ENCODE peak calls at places on chromosomes 3 and 15, in five cellular contexts. E is ovary, J is transverse colon, A is A549, K is esophagus muscularis mucosa. T is an unnamed sample.

GRCh38 chr3:181913254-181913653 is 201.5 kb downstream of the SOX2 start:
- DNase-seq in K (no peak), A (peak; percentile 4), E (no peak), J (no peak), T (no peak)

GRCh38 chr3:177197934-177198484 is 727 bp upstream of the TBL1XR1 start:
- DNase-seq in K (no peak), E (no peak), A (peak; percentile 39), J (no peak), T (no peak)

GRCh38 chr3:14256046-14256445 is 77.4 kb downstream of the LSM3 start:
- DNase-seq in J (no peak), A (no peak), K (no peak), E (no peak), T (no peak)

GRCh38 chr3:12191559-12191958 is 32.8 kb upstream of the TIMP4 start:
- DNase-seq in E (no peak), J (no peak), A (no peak), K (peak; percentile 42), T (no peak)

GRCh38 chr3:188431553-188431952 is 277.6 kb downstream of the LPP start:
- DNase-seq in J (no peak), K (no peak), A (peak; percentile 65), E (no peak), T (no peak)

GRCh38 chr15:67805008-67805681 is 20.2 kb upstream of the SKOR1 start:
- DNase-seq in E (no peak), K (no peak), J (no peak), A (no peak), T (no peak)

GRCh38 chr3:42257007-42257406 is 9.0 kb downstream of the CCK start:
- DNase-seq in E (no peak), K (no peak), J (no peak), A (no peak), T (no peak)

GRCh38 chr3:14424711-14425573 is 22.5 kb downstream of the SLC6A6 start:
- DNase-seq in E (no peak), K (no peak), J (peak; percentile 45), A (no peak), T (peak; percentile 82)

GRCh38 chr3:122350814-122351418 is 25.9 kb downstream of the CSTA start:
- DNase-seq in K (peak; percentile 5), A (no peak), E (no peak), J (peak; percentile 46), T (no peak)

GRCh38 chr3:39531681-39532080 is 64.2 kb downstream of the MOBP start:
- DNase-seq in E (no peak), K (no peak), A (peak; percentile 64), J (no peak), T (no peak)

GRCh38 chr3:178320481-178321352 is 215.5 kb upstream of the KCNMB2 start:
- DNase-seq in K (no peak), E (peak; percentile 45), J (no peak), A (no peak), T (no peak)

GRCh38 chr3:72892081-72892763 is 4.4 kb downstream of the GXYLT2 start:
- DNase-seq in A (no peak), J (peak; percentile 27), K (no peak), E (peak; percentile 45), T (no peak)

GRCh38 chr15:45980376-45980775 is 345.5 kb downstream of the SQOR start:
- DNase-seq in J (no peak), K (no peak), E (no peak), A (no peak), T (no peak)

GRCh38 chr3:15634671-15635661 is 33.4 kb downstream of the BTD start:
- DNase-seq in E (peak; percentile 69), A (no peak), K (no peak), J (peak; percentile 28), T (no peak)

GRCh38 chr3:101151286-101151901 is 158.2 kb upstream of the ABI3BP start:
- DNase-seq in A (no peak), K (no peak), J (no peak), E (no peak), T (no peak)

GRCh38 chr3:173584834-173585831 is 187.6 kb downstream of the NLGN1 start:
- DNase-seq in A (peak; percentile 1), K (no peak), J (peak; percentile 8), E (peak; percentile 42), T (peak; percentile 45)

GRCh38 chr3:132445812-132446211 is 28.5 kb downstream of the DNAJC13 start:
- DNase-seq in K (no peak), J (no peak), A (peak; percentile 7), E (no peak), T (no peak)

GRCh38 chr3:108985844-108986243 is 32.2 kb upstream of the GUCA1C start:
- DNase-seq in J (no peak), K (no peak), E (no peak), A (no peak), T (no peak)

GRCh38 chr3:55476515-55476914 is 10.6 kb downstream of the WNT5A start:
- DNase-seq in K (no peak), E (no peak), J (no peak), A (no peak), T (no peak)

GRCh38 chr3:60268123-60268522 is 983.1 kb downstream of the FHIT start:
- DNase-seq in A (no peak), J (no peak), E (no peak), K (no peak), T (no peak)

GRCh38 chr3:42165211-42165610 is 74.1 kb downstream of the TRAK1 start:
- DNase-seq in A (no peak), K (no peak), J (no peak), E (no peak), T (no peak)

GRCh38 chr3:126317029-126317996 is 39.9 kb downstream of the KLF15 start:
- DNase-seq in K (peak; percentile 70), E (no peak), A (no peak), J (no peak), T (no peak)

GRCh38 chr15:91472316-91472756 is 372.3 kb downstream of the SV2B start:
- DNase-seq in A (no peak), E (no peak), J (no peak), K (no peak), T (no peak)
- TF ChIP-seq EP300 in A (no peak), E (no peak), J (no peak), K (no peak), T (no peak)

DNA sequence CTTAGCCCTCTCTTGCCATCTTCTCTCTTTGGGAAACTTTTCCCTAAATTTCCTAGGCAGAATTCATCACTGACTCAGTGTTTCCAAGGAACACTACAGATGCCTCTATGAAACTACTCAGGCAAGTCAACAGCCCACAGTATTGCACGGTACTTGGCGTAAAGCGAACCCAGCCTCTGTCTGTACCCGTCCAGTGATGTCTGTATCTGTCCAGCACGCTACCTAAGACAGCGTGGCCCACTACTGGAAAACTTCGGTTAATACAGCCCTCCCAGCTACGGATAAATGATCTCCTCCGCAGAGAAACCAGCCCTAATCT is 467 bp downstream of the SKIC8 start:
- DNase-seq in J (no peak), E (no peak), A (no peak), K (no peak), T (no peak)
- TF ChIP-seq CTCF in J (no peak), E (no peak), A (no peak), K (no peak), T (no peak)

GRCh38 chr3:159828542-159828943 is 160.1 kb upstream of the IL12A start:
- DNase-seq in E (no peak), A (peak; percentile 54), K (no peak), J (no peak), T (no peak)
- H3K27ac ChIP-seq in E (no peak overlapping the region), A (peak overlapping the region; percentile 85), K (no peak overlapping the region), J (peak overlapping the region; percentile 13), T (no peak overlapping the region)

GRCh38 chr3:116288480-116288879 is 156.8 kb downstream of the LSAMP start:
- DNase-seq in E (no peak), J (no peak), K (no peak), A (no peak), T (no peak)
- TF ChIP-seq EP300 in E (no peak), J (no peak), K (no peak), A (no peak), T (no peak)

DNA sequence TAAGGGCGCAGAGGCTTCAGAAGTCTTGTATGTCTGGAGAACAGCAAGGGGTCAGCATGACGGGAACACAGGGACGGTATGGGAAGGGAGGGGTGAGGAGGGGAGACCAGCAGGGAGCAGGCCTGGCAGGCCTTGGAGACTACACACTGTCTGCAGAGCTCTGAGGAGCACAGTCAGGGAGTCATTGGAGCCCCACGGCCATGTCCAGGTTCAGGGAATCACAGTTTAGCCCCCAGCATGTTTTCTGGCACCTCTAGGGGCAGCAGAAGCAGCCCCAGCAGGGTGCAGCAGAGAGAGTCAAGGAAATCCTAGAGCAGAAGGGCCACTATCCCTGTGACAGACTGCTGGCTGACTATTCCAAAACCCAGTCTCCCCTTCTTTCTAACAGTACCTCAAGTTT is 3.2 kb downstream of the LAMP3 start:
- DNase-seq in E (no peak), J (no peak), A (no peak), K (no peak), T (no peak)
- TF ChIP-seq CTCF in E (no peak), J (no peak), A (no peak), K (no peak), T (no peak)

GRCh38 chr15:100121285-100121684 is 220.5 kb downstream of the ADAMTS17 start:
- DNase-seq in A (no peak), J (no peak), E (no peak), K (no peak), T (no peak)
- H3K27ac ChIP-seq in A (no peak overlapping the region), J (no peak overlapping the region), E (no peak overlapping the region), K (no peak overlapping the region), T (no peak overlapping the region)

GRCh38 chr15:40716165-40716564 is 21.2 kb downstream of the RAD51 start:
- DNase-seq in K (no peak), E (no peak), A (no peak), J (no peak), T (no peak)

GRCh38 chr15:40714144-40714543 is 19.2 kb downstream of the RAD51 start:
- DNase-seq in K (no peak), A (no peak), J (no peak), E (no peak), T (no peak)
- TF ChIP-seq EP300 in K (no peak), A (no peak), J (no peak), E (no peak), T (no peak)

GRCh38 chr15:41125063-41125669 is 9.1 kb upstream of the INO80 start:
- DNase-seq in A (peak; percentile 38), J (no peak), E (no peak), K (no peak), T (no peak)

GRCh38 chr15:41125950-41126642 is 10.0 kb upstream of the INO80 start:
- DNase-seq in E (no peak), K (no peak), J (peak; percentile 22), A (no peak), T (no peak)

GRCh38 chr15:41124058-41124457 is 8.0 kb upstream of the INO80 start:
- DNase-seq in K (no peak), J (no peak), E (no peak), A (no peak), T (no peak)

GRCh38 chr15:41121951-41122350 is 5.9 kb upstream of the INO80 start:
- DNase-seq in E (no peak), A (no peak), K (no peak), J (no peak), T (no peak)

GRCh38 chr15:41122849-41123248 is 6.8 kb upstream of the INO80 start:
- DNase-seq in K (no peak), J (no peak), A (no peak), E (no peak), T (no peak)
- TF ChIP-seq CTCF in K (no peak), J (no peak), A (no peak), E (no peak), T (no peak)